ENCODE peak calls at places on chromosomes 11 and 22, in seven cellular contexts. One of them, this sample, is unnamed.

GRCh38 chr22:32576553-32577255 is 102.1 kb downstream of the FBXO7 start:
- DNase-seq in A549: no peak
- DNase-seq in spleen: no peak
- DNase-seq in thyroid gland: no peak
- DNase-seq in fibroblast of lung: no peak
- DNase-seq in ovary: no peak
- DNase-seq in sigmoid colon: no peak
- DNase-seq in this sample: no peak

GRCh38 chr22:30452861-30453260 is 19.0 kb downstream of the SEC14L3 start:
- DNase-seq in sigmoid colon: no peak
- DNase-seq in fibroblast of lung: no peak
- DNase-seq in spleen: no peak
- DNase-seq in A549: no peak
- DNase-seq in ovary: no peak
- DNase-seq in thyroid gland: peak; percentile 55
- DNase-seq in this sample: no peak

GRCh38 chr11:1195690-1196515 is 27.0 kb upstream of the MUC5B start:
- DNase-seq in A549: no peak
- DNase-seq in sigmoid colon: peak; percentile 58
- DNase-seq in fibroblast of lung: no peak
- DNase-seq in thyroid gland: peak; percentile 0
- DNase-seq in spleen: peak; percentile 61
- DNase-seq in ovary: peak; percentile 2
- DNase-seq in this sample: no peak

GRCh38 chr11:118000067-118000849 is 14.1 kb downstream of the IL10RA start:
- DNase-seq in ovary: no peak
- DNase-seq in fibroblast of lung: no peak
- DNase-seq in thyroid gland: no peak
- DNase-seq in sigmoid colon: no peak
- DNase-seq in spleen: peak; percentile 75
- DNase-seq in A549: no peak
- DNase-seq in this sample: no peak

GRCh38 chr11:110376711-110377324 is 52.9 kb upstream of the FDX1 start:
- DNase-seq in fibroblast of lung: peak; percentile 88
- DNase-seq in thyroid gland: peak; percentile 87
- DNase-seq in A549: peak; percentile 87
- DNase-seq in spleen: no peak
- DNase-seq in ovary: peak; percentile 84
- DNase-seq in sigmoid colon: peak; percentile 87
- DNase-seq in this sample: peak; percentile 100

GRCh38 chr11:57742087-57742452 is 779 bp downstream of the SELENOH start:
- DNase-seq in sigmoid colon: no peak
- DNase-seq in ovary: no peak
- DNase-seq in fibroblast of lung: no peak
- DNase-seq in A549: no peak
- DNase-seq in spleen: peak; percentile 80
- DNase-seq in thyroid gland: no peak
- DNase-seq in this sample: no peak

GRCh38 chr22:42959472-42960145 is 55.3 kb downstream of the PACSIN2 start:
- DNase-seq in ovary: no peak
- DNase-seq in A549: peak; percentile 79
- DNase-seq in fibroblast of lung: peak; percentile 77
- DNase-seq in spleen: no peak
- DNase-seq in sigmoid colon: peak; percentile 77
- DNase-seq in thyroid gland: no peak
- DNase-seq in this sample: peak; percentile 53

GRCh38 chr22:31344369-31345330 is 1.5 kb downstream of the PATZ1 start:
- DNase-seq in ovary: peak; percentile 47
- DNase-seq in sigmoid colon: peak; percentile 82
- DNase-seq in thyroid gland: peak; percentile 50
- DNase-seq in A549: no peak
- DNase-seq in spleen: peak; percentile 88
- DNase-seq in fibroblast of lung: peak; percentile 63
- DNase-seq in this sample: peak; percentile 22

GRCh38 chr22:19599626-19600243 is 75.5 kb upstream of the CLDN5 start:
- DNase-seq in thyroid gland: no peak
- DNase-seq in fibroblast of lung: no peak
- DNase-seq in A549: no peak
- DNase-seq in spleen: no peak
- DNase-seq in sigmoid colon: peak; percentile 20
- DNase-seq in ovary: no peak
- DNase-seq in this sample: no peak

GRCh38 chr22:34804588-34804987 is 261.4 kb upstream of the ISX start:
- DNase-seq in ovary: no peak
- DNase-seq in thyroid gland: no peak
- DNase-seq in fibroblast of lung: no peak
- DNase-seq in A549: no peak
- DNase-seq in sigmoid colon: no peak
- DNase-seq in spleen: no peak
- DNase-seq in this sample: peak; percentile 25

GRCh38 chr11:9066432-9066925 is 24.9 kb downstream of the SCUBE2 start:
- DNase-seq in fibroblast of lung: no peak
- DNase-seq in spleen: no peak
- DNase-seq in ovary: no peak
- DNase-seq in A549: no peak
- DNase-seq in thyroid gland: no peak
- DNase-seq in sigmoid colon: no peak
- DNase-seq in this sample: no peak

GRCh38 chr22:50217543-50218152 is 16.8 kb downstream of the SELENOO start:
- DNase-seq in spleen: no peak
- DNase-seq in thyroid gland: no peak
- DNase-seq in A549: no peak
- DNase-seq in sigmoid colon: no peak
- DNase-seq in fibroblast of lung: no peak
- DNase-seq in ovary: no peak
- DNase-seq in this sample: no peak

GRCh38 chr11:43278302-43278956 is 33.4 kb upstream of the API5 start:
- DNase-seq in ovary: no peak
- DNase-seq in thyroid gland: no peak
- DNase-seq in sigmoid colon: no peak
- DNase-seq in fibroblast of lung: peak; percentile 35
- DNase-seq in A549: peak; percentile 49
- DNase-seq in spleen: no peak
- DNase-seq in this sample: peak; percentile 95

GRCh38 chr22:37194750-37195149 is 6.7 kb upstream of the C1QTNF6 start:
- DNase-seq in fibroblast of lung: no peak
- DNase-seq in A549: no peak
- DNase-seq in thyroid gland: no peak
- DNase-seq in ovary: no peak
- DNase-seq in sigmoid colon: no peak
- DNase-seq in spleen: no peak
- DNase-seq in this sample: no peak

GRCh38 chr11:80782135-80782885 is 1341.5 kb upstream of the TENM4 start:
- DNase-seq in A549: no peak
- DNase-seq in thyroid gland: no peak
- DNase-seq in spleen: no peak
- DNase-seq in fibroblast of lung: no peak
- DNase-seq in ovary: no peak
- DNase-seq in sigmoid colon: no peak
- DNase-seq in this sample: peak; percentile 71

GRCh38 chr11:114054830-114055229 is 4.7 kb upstream of the ZBTB16 start:
- DNase-seq in ovary: no peak
- DNase-seq in A549: no peak
- DNase-seq in thyroid gland: no peak
- DNase-seq in fibroblast of lung: no peak
- DNase-seq in spleen: no peak
- DNase-seq in sigmoid colon: no peak
- DNase-seq in this sample: no peak

GRCh38 chr11:131748146-131749050 is 378.0 kb downstream of the NTM start:
- DNase-seq in spleen: no peak
- DNase-seq in ovary: no peak
- DNase-seq in sigmoid colon: peak; percentile 72
- DNase-seq in fibroblast of lung: peak; percentile 77
- DNase-seq in thyroid gland: peak; percentile 51
- DNase-seq in A549: peak; percentile 33
- DNase-seq in this sample: peak; percentile 83

GRCh38 chr11:82976786-82977185 is 75.2 kb downstream of the DDIAS start:
- DNase-seq in spleen: no peak
- DNase-seq in sigmoid colon: no peak
- DNase-seq in A549: no peak
- DNase-seq in thyroid gland: no peak
- DNase-seq in ovary: no peak
- DNase-seq in fibroblast of lung: no peak
- DNase-seq in this sample: no peak

GRCh38 chr11:102010776-102011500 is 36.3 kb upstream of the CFAP300 start:
- DNase-seq in ovary: no peak
- DNase-seq in A549: peak; percentile 77
- DNase-seq in sigmoid colon: no peak
- DNase-seq in fibroblast of lung: peak; percentile 79
- DNase-seq in thyroid gland: peak; percentile 81
- DNase-seq in spleen: no peak
- DNase-seq in this sample: peak; percentile 91

GRCh38 chr11:100340416-100341323 is 346.4 kb upstream of the ARHGAP42 start:
- DNase-seq in thyroid gland: peak; percentile 41
- DNase-seq in sigmoid colon: no peak
- DNase-seq in spleen: no peak
- DNase-seq in fibroblast of lung: no peak
- DNase-seq in A549: no peak
- DNase-seq in ovary: no peak
- DNase-seq in this sample: peak; percentile 54

GRCh38 chr11:45468265-45468856 is 182.2 kb upstream of the SYT13 start:
- DNase-seq in ovary: no peak
- DNase-seq in A549: no peak
- DNase-seq in fibroblast of lung: peak; percentile 45
- DNase-seq in sigmoid colon: no peak
- DNase-seq in spleen: peak; percentile 33
- DNase-seq in thyroid gland: no peak
- DNase-seq in this sample: no peak

GRCh38 chr11:75014129-75014528 is 25.4 kb downstream of the NEU3 start:
- DNase-seq in thyroid gland: no peak
- DNase-seq in fibroblast of lung: peak; percentile 55
- DNase-seq in spleen: no peak
- DNase-seq in ovary: no peak
- DNase-seq in A549: peak; percentile 18
- DNase-seq in sigmoid colon: no peak
- DNase-seq in this sample: no peak

GRCh38 chr11:76030973-76031590 is 175.2 kb downstream of the WNT11 start:
- DNase-seq in thyroid gland: no peak
- DNase-seq in fibroblast of lung: peak; percentile 28
- DNase-seq in sigmoid colon: no peak
- DNase-seq in A549: peak; percentile 37
- DNase-seq in spleen: no peak
- DNase-seq in ovary: no peak
- DNase-seq in this sample: peak; percentile 33

GRCh38 chr22:27094633-27095308 is 437.4 kb downstream of the MIAT start:
- DNase-seq in thyroid gland: no peak
- DNase-seq in ovary: no peak
- DNase-seq in sigmoid colon: peak; percentile 72
- DNase-seq in fibroblast of lung: no peak
- DNase-seq in A549: no peak
- DNase-seq in spleen: no peak
- DNase-seq in this sample: no peak

GRCh38 chr11:26599421-26599820 is 27.4 kb upstream of the MUC15 start:
- DNase-seq in ovary: no peak
- DNase-seq in sigmoid colon: no peak
- DNase-seq in fibroblast of lung: peak; percentile 89
- DNase-seq in spleen: no peak
- DNase-seq in thyroid gland: no peak
- DNase-seq in A549: peak; percentile 32
- DNase-seq in this sample: peak; percentile 44

GRCh38 chr22:28002863-28003565 is 84.0 kb upstream of the PITPNB start:
- DNase-seq in ovary: no peak
- DNase-seq in spleen: no peak
- DNase-seq in sigmoid colon: no peak
- DNase-seq in thyroid gland: no peak
- DNase-seq in fibroblast of lung: no peak
- DNase-seq in A549: no peak
- DNase-seq in this sample: no peak

GRCh38 chr11:12810497-12810896 is 136.3 kb downstream of the TEAD1 start:
- DNase-seq in A549: no peak
- DNase-seq in ovary: peak; percentile 41
- DNase-seq in fibroblast of lung: peak; percentile 43
- DNase-seq in spleen: no peak
- DNase-seq in sigmoid colon: no peak
- DNase-seq in thyroid gland: no peak
- DNase-seq in this sample: no peak
- H3K4me1 ChIP-seq in A549: peaks cover 99% of the 10 kb centered on the region
- H3K4me1 ChIP-seq in ovary: peaks cover 29% of the 10 kb centered on the region
- H3K4me1 ChIP-seq in fibroblast of lung: peaks cover 51% of the 10 kb centered on the region
- H3K4me1 ChIP-seq in spleen: no peaks in the 10 kb centered on the region
- H3K4me1 ChIP-seq in sigmoid colon: no peaks in the 10 kb centered on the region
- H3K4me1 ChIP-seq in thyroid gland: peaks cover 30% of the 10 kb centered on the region
- H3K4me1 ChIP-seq in this sample: peaks cover 35% of the 10 kb centered on the region

DNA sequence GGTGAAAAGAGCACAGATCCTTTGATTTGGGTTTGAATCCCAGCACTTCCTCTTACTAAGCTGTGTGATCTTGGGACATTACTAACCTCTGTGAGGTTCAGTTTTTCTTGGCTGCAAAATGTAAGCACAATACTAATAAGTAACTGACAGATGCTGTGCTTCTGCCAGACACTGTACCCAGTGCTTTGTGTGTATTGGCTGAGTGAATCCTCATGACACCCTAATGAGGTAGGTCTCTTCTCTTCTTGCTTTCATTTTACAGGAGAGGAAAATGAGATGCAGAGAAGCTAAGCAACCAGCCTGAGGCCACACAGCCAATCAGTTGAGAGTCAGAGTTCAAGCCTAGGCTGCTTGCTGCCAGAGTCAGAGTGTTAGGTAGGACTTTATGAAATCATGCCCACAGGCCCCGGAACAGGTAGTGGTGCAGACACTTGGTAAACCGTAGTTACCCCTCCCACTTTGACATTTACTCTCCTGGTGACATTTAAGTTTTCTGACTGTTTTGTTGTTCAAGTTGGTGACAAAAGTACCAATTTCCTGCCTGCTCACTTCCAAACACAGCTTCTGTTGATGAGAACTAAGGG is 21.2 kb downstream of the PTPRJ start:
- DNase-seq in thyroid gland: no peak
- DNase-seq in ovary: no peak
- DNase-seq in spleen: peak; percentile 83
- DNase-seq in sigmoid colon: no peak
- DNase-seq in A549: peak; percentile 84
- DNase-seq in fibroblast of lung: peak; percentile 87
- DNase-seq in this sample: no peak
- H3K4me1 ChIP-seq in thyroid gland: peaks cover 74% of the 10 kb centered on the region
- H3K4me1 ChIP-seq in ovary: no peaks in the 10 kb centered on the region
- H3K4me1 ChIP-seq in spleen: peaks cover 75% of the 10 kb centered on the region
- H3K4me1 ChIP-seq in sigmoid colon: no peaks in the 10 kb centered on the region
- H3K4me1 ChIP-seq in A549: peaks cover 100% of the 10 kb centered on the region
- H3K4me1 ChIP-seq in fibroblast of lung: peaks cover 8% of the 10 kb centered on the region
- H3K4me1 ChIP-seq in this sample: no peaks in the 10 kb centered on the region

DNA sequence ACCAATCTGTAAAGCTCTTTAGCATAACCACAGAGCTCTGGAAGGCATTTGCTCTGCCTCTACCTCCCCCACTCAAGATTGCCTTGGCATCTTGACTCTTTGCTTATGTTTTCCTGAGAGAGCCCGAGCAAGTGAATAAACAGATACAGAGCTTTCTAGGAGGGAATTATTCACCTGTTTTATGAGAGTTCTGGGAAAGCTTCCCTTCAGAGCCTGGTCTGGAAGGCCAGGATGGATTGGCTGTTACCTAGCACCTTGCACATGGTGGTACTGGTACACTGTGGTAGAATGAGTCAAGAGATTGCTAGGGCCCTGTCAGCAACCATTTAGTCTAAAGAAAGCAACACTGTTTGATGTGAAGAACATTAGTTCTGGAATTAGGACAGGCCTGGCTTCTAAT is 52.3 kb downstream of the CABIN1 start:
- DNase-seq in fibroblast of lung: no peak
- DNase-seq in A549: no peak
- DNase-seq in ovary: no peak
- DNase-seq in sigmoid colon: no peak
- DNase-seq in thyroid gland: no peak
- DNase-seq in spleen: no peak
- DNase-seq in this sample: no peak
- H3K4me1 ChIP-seq in fibroblast of lung: peaks cover 21% of the 10 kb centered on the region
- H3K4me1 ChIP-seq in A549: peaks cover 6% of the 10 kb centered on the region
- H3K4me1 ChIP-seq in ovary: peaks cover 12% of the 10 kb centered on the region
- H3K4me1 ChIP-seq in sigmoid colon: no peaks in the 10 kb centered on the region
- H3K4me1 ChIP-seq in thyroid gland: peaks cover 22% of the 10 kb centered on the region
- H3K4me1 ChIP-seq in spleen: peaks cover 7% of the 10 kb centered on the region
- H3K4me1 ChIP-seq in this sample: no peaks in the 10 kb centered on the region

GRCh38 chr22:21660904-21661303 is 4.9 kb upstream of the PPIL2 start:
- DNase-seq in fibroblast of lung: no peak
- DNase-seq in thyroid gland: no peak
- DNase-seq in ovary: no peak
- DNase-seq in spleen: no peak
- DNase-seq in A549: no peak
- DNase-seq in sigmoid colon: no peak
- DNase-seq in this sample: no peak
- H3K4me1 ChIP-seq in fibroblast of lung: no peaks in the 10 kb centered on the region
- H3K4me1 ChIP-seq in thyroid gland: peaks cover 9% of the 10 kb centered on the region
- H3K4me1 ChIP-seq in ovary: no peaks in the 10 kb centered on the region
- H3K4me1 ChIP-seq in spleen: no peaks in the 10 kb centered on the region
- H3K4me1 ChIP-seq in A549: peaks cover 4% of the 10 kb centered on the region
- H3K4me1 ChIP-seq in sigmoid colon: no peaks in the 10 kb centered on the region
- H3K4me1 ChIP-seq in this sample: no peaks in the 10 kb centered on the region

This sample was measured in A673.